ENCODE peak calls at places on chromosomes 3 and 15, in ten cellular contexts. One of them, this sample, is unnamed.

GRCh38 chr15:70614221-70614620 is 149.1 kb downstream of the UACA start:
- DNase-seq in adrenal gland: no peak
- DNase-seq in thoracic aorta: no peak
- DNase-seq in progenitor cell of endocrine pancreas: no peak
- DNase-seq in RWPE1: no peak
- DNase-seq in ovary: no peak
- DNase-seq in tibial artery: no peak
- DNase-seq in NB4: no peak
- DNase-seq in dorsolateral prefrontal cortex: no peak
- DNase-seq in sigmoid colon: no peak
- DNase-seq in this sample: no peak

GRCh38 chr15:71545223-71545760 is 265.1 kb upstream of the NR2E3 start:
- DNase-seq in sigmoid colon: no peak
- DNase-seq in adrenal gland: no peak
- DNase-seq in NB4: no peak
- DNase-seq in dorsolateral prefrontal cortex: no peak
- DNase-seq in progenitor cell of endocrine pancreas: no peak
- DNase-seq in RWPE1: no peak
- DNase-seq in ovary: no peak
- DNase-seq in tibial artery: no peak
- DNase-seq in thoracic aorta: no peak
- DNase-seq in this sample: no peak

GRCh38 chr3:53242642-53243041 is 13.2 kb downstream of the TKT start:
- DNase-seq in sigmoid colon: no peak
- DNase-seq in dorsolateral prefrontal cortex: no peak
- DNase-seq in ovary: no peak
- DNase-seq in thoracic aorta: no peak
- DNase-seq in RWPE1: no peak
- DNase-seq in adrenal gland: no peak
- DNase-seq in tibial artery: peak
- DNase-seq in NB4: no peak
- DNase-seq in progenitor cell of endocrine pancreas: no peak
- DNase-seq in this sample: no peak

GRCh38 chr3:35778201-35778600 is 138.9 kb downstream of the ARPP21 start:
- DNase-seq in RWPE1: no peak
- DNase-seq in sigmoid colon: no peak
- DNase-seq in tibial artery: no peak
- DNase-seq in dorsolateral prefrontal cortex: no peak
- DNase-seq in adrenal gland: no peak
- DNase-seq in progenitor cell of endocrine pancreas: no peak
- DNase-seq in thoracic aorta: no peak
- DNase-seq in NB4: no peak
- DNase-seq in ovary: no peak
- DNase-seq in this sample: no peak

GRCh38 chr3:16357191-16357590 is 92.2 kb downstream of the OXNAD1 start:
- DNase-seq in NB4: no peak
- DNase-seq in dorsolateral prefrontal cortex: no peak
- DNase-seq in tibial artery: no peak
- DNase-seq in thoracic aorta: no peak
- DNase-seq in progenitor cell of endocrine pancreas: no peak
- DNase-seq in adrenal gland: no peak
- DNase-seq in ovary: no peak
- DNase-seq in sigmoid colon: no peak
- DNase-seq in RWPE1: no peak
- DNase-seq in this sample: no peak

GRCh38 chr3:187252311-187252710 is 39.2 kb downstream of the MASP1 start:
- DNase-seq in ovary: no peak
- DNase-seq in tibial artery: no peak
- DNase-seq in adrenal gland: no peak
- DNase-seq in RWPE1: no peak
- DNase-seq in progenitor cell of endocrine pancreas: no peak
- DNase-seq in dorsolateral prefrontal cortex: no peak
- DNase-seq in thoracic aorta: no peak
- DNase-seq in sigmoid colon: no peak
- DNase-seq in NB4: no peak
- DNase-seq in this sample: no peak

GRCh38 chr15:81001180-81002003 is 669 bp downstream of the TLNRD1 start:
- DNase-seq in RWPE1: peak
- DNase-seq in dorsolateral prefrontal cortex: no peak
- DNase-seq in sigmoid colon: peak
- DNase-seq in NB4: peak
- DNase-seq in adrenal gland: peak
- DNase-seq in tibial artery: peak
- DNase-seq in ovary: peak
- DNase-seq in progenitor cell of endocrine pancreas: peak
- DNase-seq in thoracic aorta: no peak
- DNase-seq in this sample: peak

GRCh38 chr3:173371848-173372487 is 25.6 kb upstream of the NLGN1 start:
- DNase-seq in dorsolateral prefrontal cortex: no peak
- DNase-seq in sigmoid colon: no peak
- DNase-seq in adrenal gland: peak
- DNase-seq in thoracic aorta: no peak
- DNase-seq in tibial artery: peak
- DNase-seq in ovary: peak
- DNase-seq in progenitor cell of endocrine pancreas: no peak
- DNase-seq in NB4: peak
- DNase-seq in RWPE1: peak
- DNase-seq in this sample: no peak

GRCh38 chr3:62601238-62601856 is 228.0 kb upstream of the FEZF2 start:
- DNase-seq in dorsolateral prefrontal cortex: no peak
- DNase-seq in tibial artery: no peak
- DNase-seq in progenitor cell of endocrine pancreas: no peak
- DNase-seq in thoracic aorta: no peak
- DNase-seq in RWPE1: peak
- DNase-seq in ovary: no peak
- DNase-seq in NB4: no peak
- DNase-seq in sigmoid colon: no peak
- DNase-seq in adrenal gland: no peak
- DNase-seq in this sample: no peak

GRCh38 chr3:122560680-122561079 is 3.4 kb downstream of the PARP9 start:
- DNase-seq in tibial artery: no peak
- DNase-seq in adrenal gland: peak
- DNase-seq in thoracic aorta: no peak
- DNase-seq in dorsolateral prefrontal cortex: no peak
- DNase-seq in NB4: peak
- DNase-seq in RWPE1: peak
- DNase-seq in sigmoid colon: no peak
- DNase-seq in progenitor cell of endocrine pancreas: peak
- DNase-seq in ovary: peak
- DNase-seq in this sample: no peak

GRCh38 chr15:49621327-49622210 is 721 bp downstream of the DTWD1 start:
- DNase-seq in sigmoid colon: no peak
- DNase-seq in RWPE1: no peak
- DNase-seq in tibial artery: no peak
- DNase-seq in NB4: peak
- DNase-seq in dorsolateral prefrontal cortex: no peak
- DNase-seq in adrenal gland: no peak
- DNase-seq in ovary: no peak
- DNase-seq in progenitor cell of endocrine pancreas: no peak
- DNase-seq in thoracic aorta: no peak
- DNase-seq in this sample: no peak

GRCh38 chr15:60179786-60180391 is 175.8 kb downstream of the FOXB1 start:
- DNase-seq in sigmoid colon: no peak
- DNase-seq in ovary: no peak
- DNase-seq in tibial artery: no peak
- DNase-seq in adrenal gland: peak
- DNase-seq in thoracic aorta: no peak
- DNase-seq in progenitor cell of endocrine pancreas: no peak
- DNase-seq in dorsolateral prefrontal cortex: no peak
- DNase-seq in NB4: peak
- DNase-seq in RWPE1: peak
- DNase-seq in this sample: no peak
- TF ChIP-seq CTCF in sigmoid colon: peak
- TF ChIP-seq CTCF in ovary: no peak
- TF ChIP-seq CTCF in tibial artery: peak
- TF ChIP-seq CTCF in adrenal gland: peak
- TF ChIP-seq CTCF in thoracic aorta: peak
- TF ChIP-seq CTCF in progenitor cell of endocrine pancreas: peak
- TF ChIP-seq CTCF in dorsolateral prefrontal cortex: peak
- TF ChIP-seq CTCF in NB4: peak
- TF ChIP-seq CTCF in RWPE1: peak
- TF ChIP-seq CTCF in this sample: peak

DNA sequence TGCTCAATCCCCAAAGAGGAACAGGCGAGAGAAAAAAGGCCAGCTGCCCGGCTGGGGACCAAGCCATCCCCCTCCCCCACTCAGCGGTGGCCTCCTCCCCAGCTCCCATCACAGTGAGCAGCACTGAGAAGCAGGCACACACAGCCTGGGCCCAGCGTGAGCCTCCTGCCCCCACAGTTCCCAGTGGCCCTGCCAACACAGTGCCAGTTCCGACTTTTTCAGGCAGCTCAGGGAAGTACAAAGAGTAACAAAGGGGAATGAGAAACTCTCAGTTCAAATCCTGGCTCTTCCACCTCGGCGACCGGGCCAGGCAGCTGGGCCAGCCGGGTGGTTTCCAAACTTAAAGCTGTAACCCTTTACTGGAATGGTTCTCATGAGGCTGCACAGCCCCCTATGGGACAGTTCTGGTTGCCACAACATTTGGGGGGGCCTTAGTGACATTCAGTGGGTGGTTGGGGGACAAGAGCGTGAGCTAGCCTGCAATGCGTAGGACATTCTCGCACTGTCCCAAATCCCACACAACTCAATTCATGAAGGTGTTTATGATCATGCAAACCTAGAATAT is 18.4 kb downstream of the TNK2 start:
- DNase-seq in dorsolateral prefrontal cortex: no peak
- DNase-seq in adrenal gland: no peak
- DNase-seq in thoracic aorta: no peak
- DNase-seq in RWPE1: no peak
- DNase-seq in progenitor cell of endocrine pancreas: no peak
- DNase-seq in sigmoid colon: no peak
- DNase-seq in tibial artery: no peak
- DNase-seq in NB4: no peak
- DNase-seq in ovary: no peak
- DNase-seq in this sample: no peak
- TF ChIP-seq CTCF in dorsolateral prefrontal cortex: no peak
- TF ChIP-seq CTCF in adrenal gland: no peak
- TF ChIP-seq CTCF in thoracic aorta: no peak
- TF ChIP-seq CTCF in RWPE1: no peak
- TF ChIP-seq CTCF in progenitor cell of endocrine pancreas: no peak
- TF ChIP-seq CTCF in sigmoid colon: no peak
- TF ChIP-seq CTCF in tibial artery: no peak
- TF ChIP-seq CTCF in NB4: no peak
- TF ChIP-seq CTCF in ovary: no peak
- TF ChIP-seq CTCF in this sample: no peak

GRCh38 chr15:34107315-34107714 is 5.4 kb downstream of the PGBD4 start:
- DNase-seq in dorsolateral prefrontal cortex: no peak
- DNase-seq in thoracic aorta: no peak
- DNase-seq in progenitor cell of endocrine pancreas: no peak
- DNase-seq in RWPE1: no peak
- DNase-seq in ovary: no peak
- DNase-seq in NB4: peak
- DNase-seq in tibial artery: no peak
- DNase-seq in sigmoid colon: no peak
- DNase-seq in adrenal gland: no peak
- DNase-seq in this sample: no peak

GRCh38 chr15:34099914-34100313 is 1.7 kb downstream of the EMC7 start:
- DNase-seq in progenitor cell of endocrine pancreas: no peak
- DNase-seq in tibial artery: no peak
- DNase-seq in ovary: no peak
- DNase-seq in RWPE1: no peak
- DNase-seq in thoracic aorta: no peak
- DNase-seq in dorsolateral prefrontal cortex: no peak
- DNase-seq in adrenal gland: no peak
- DNase-seq in NB4: no peak
- DNase-seq in sigmoid colon: no peak
- DNase-seq in this sample: no peak

GRCh38 chr15:34102175-34102925 is 467 bp downstream of the PGBD4 start:
- DNase-seq in adrenal gland: no peak
- DNase-seq in dorsolateral prefrontal cortex: no peak
- DNase-seq in sigmoid colon: no peak
- DNase-seq in RWPE1: no peak
- DNase-seq in thoracic aorta: no peak
- DNase-seq in NB4: no peak
- DNase-seq in progenitor cell of endocrine pancreas: no peak
- DNase-seq in ovary: no peak
- DNase-seq in tibial artery: no peak
- DNase-seq in this sample: no peak

GRCh38 chr15:34106423-34106822 is 4.5 kb downstream of the PGBD4 start:
- DNase-seq in RWPE1: no peak
- DNase-seq in sigmoid colon: no peak
- DNase-seq in NB4: no peak
- DNase-seq in dorsolateral prefrontal cortex: no peak
- DNase-seq in adrenal gland: no peak
- DNase-seq in progenitor cell of endocrine pancreas: no peak
- DNase-seq in thoracic aorta: no peak
- DNase-seq in tibial artery: no peak
- DNase-seq in ovary: no peak
- DNase-seq in this sample: no peak

GRCh38 chr15:34101366-34102174 is at the start of the genes EMC7 and PGBD4:
- DNase-seq in RWPE1: peak
- DNase-seq in dorsolateral prefrontal cortex: peak
- DNase-seq in ovary: peak
- DNase-seq in thoracic aorta: peak
- DNase-seq in adrenal gland: peak
- DNase-seq in progenitor cell of endocrine pancreas: peak
- DNase-seq in sigmoid colon: peak
- DNase-seq in NB4: peak
- DNase-seq in tibial artery: peak
- DNase-seq in this sample: peak
- TF ChIP-seq CTCF in RWPE1: no peak
- TF ChIP-seq CTCF in dorsolateral prefrontal cortex: peak
- TF ChIP-seq CTCF in ovary: no peak
- TF ChIP-seq CTCF in thoracic aorta: no peak
- TF ChIP-seq CTCF in adrenal gland: no peak
- TF ChIP-seq CTCF in progenitor cell of endocrine pancreas: no peak
- TF ChIP-seq CTCF in sigmoid colon: no peak
- TF ChIP-seq CTCF in NB4: no peak
- TF ChIP-seq CTCF in tibial artery: no peak
- TF ChIP-seq CTCF in this sample: no peak

GRCh38 chr3:169744332-169745054 is 20.4 kb downstream of the TERC start:
- DNase-seq in sigmoid colon: no peak
- DNase-seq in adrenal gland: no peak
- DNase-seq in NB4: peak
- DNase-seq in RWPE1: no peak
- DNase-seq in tibial artery: no peak
- DNase-seq in thoracic aorta: no peak
- DNase-seq in ovary: no peak
- DNase-seq in dorsolateral prefrontal cortex: no peak
- DNase-seq in progenitor cell of endocrine pancreas: no peak
- DNase-seq in this sample: no peak
- TF ChIP-seq CTCF in sigmoid colon: no peak
- TF ChIP-seq CTCF in adrenal gland: peak
- TF ChIP-seq CTCF in NB4: no peak
- TF ChIP-seq CTCF in RWPE1: peak
- TF ChIP-seq CTCF in tibial artery: peak
- TF ChIP-seq CTCF in thoracic aorta: peak
- TF ChIP-seq CTCF in ovary: peak
- TF ChIP-seq CTCF in dorsolateral prefrontal cortex: peak
- TF ChIP-seq CTCF in progenitor cell of endocrine pancreas: peak
- TF ChIP-seq CTCF in this sample: peak